ENCODE peak calls at places on chromosome 17, in nine cellular contexts. W is right lobe of liver; U is GM18507; E is nephron progenitor cell; F is tibial artery; J is retina; C is endothelial cell; Q is activated CD4-positive, alpha-beta T cell treated with anti-CD3 and anti-CD28 coated beads, Interleukin-2, amount 50 U/mL, for 1 hour; G is lower leg skin. L is an unnamed sample.

GRCh38 chr17:28722413-28723158 is 2.8 kb downstream of the RPL23A start:
- DNase-seq in F (no peak), C (no peak), G (no peak), J (no peak), U (no peak), Q (no peak), E (no peak), W (no peak), L (no peak)

GRCh38 chr17:44200478-44201155 is 933 bp upstream of the ATXN7L3 start:
- DNase-seq in F (no peak), W (peak; percentile 48), U (no peak), Q (no peak), E (no peak), C (no peak), G (no peak), J (peak; percentile 72), L (peak; percentile 65)

GRCh38 chr17:80430446-80431245 is 15.7 kb downstream of the ENDOV start:
- DNase-seq in U (no peak), C (no peak), G (no peak), W (peak; percentile 14), Q (no peak), E (no peak), F (peak; percentile 47), J (no peak), L (peak; percentile 62)

GRCh38 chr17:76384987-76385891 is 830 bp downstream of the SPHK1 start:
- DNase-seq in U (no peak), F (peak; percentile 79), Q (peak; percentile 33), E (peak; percentile 36), J (peak; percentile 73), G (no peak), W (peak; percentile 62), C (peak; percentile 36), L (peak; percentile 81)

GRCh38 chr17:45977976-45978626 is 20.9 kb upstream of the STH start:
- DNase-seq in F (no peak), Q (no peak), G (no peak), U (no peak), W (no peak), E (no peak), C (no peak), J (no peak), L (peak; percentile 25)

GRCh38 chr17:44826123-44826790 is 3.8 kb downstream of the GJC1 start:
- DNase-seq in G (no peak), J (no peak), F (no peak), C (no peak), E (no peak), W (no peak), U (no peak), Q (no peak), L (peak; percentile 16)

GRCh38 chr17:9363440-9364350 is 211.9 kb downstream of the STX8 start:
- DNase-seq in G (no peak), W (no peak), F (no peak), C (no peak), U (no peak), J (peak; percentile 15), E (no peak), Q (no peak), L (no peak)

GRCh38 chr17:81556175-81556691 is 4.1 kb upstream of the FAAP100 start:
- DNase-seq in W (no peak), G (no peak), E (no peak), Q (no peak), C (no peak), F (no peak), J (no peak), U (no peak), L (no peak)

GRCh38 chr17:72102366-72102765 is 18.5 kb upstream of the SOX9 start:
- DNase-seq in Q (no peak), G (no peak), F (no peak), U (no peak), J (no peak), C (no peak), E (no peak), W (no peak), L (no peak)

GRCh38 chr17:75262112-75262606 is 480 bp downstream of the MRPS7 start:
- DNase-seq in Q (no peak), U (no peak), F (no peak), J (no peak), W (no peak), E (no peak), C (no peak), G (no peak), L (no peak)

GRCh38 chr17:71987634-71988033 is 133.2 kb upstream of the SOX9 start:
- DNase-seq in E (no peak), G (peak; percentile 40), U (no peak), W (no peak), Q (no peak), J (no peak), F (no peak), C (no peak), L (no peak)

GRCh38 chr17:28227278-28228108 is 91.5 kb upstream of the TMEM97 start:
- DNase-seq in C (peak; percentile 79), F (peak; percentile 58), W (peak; percentile 71), U (no peak), J (peak; percentile 85), Q (peak; percentile 17), E (peak; percentile 91), G (no peak), L (no peak)

GRCh38 chr17:37828313-37829124 is 83.7 kb upstream of the HNF1B start:
- DNase-seq in E (no peak), U (no peak), F (no peak), Q (no peak), W (no peak), J (no peak), G (no peak), C (no peak), L (no peak)

GRCh38 chr17:52147872-52148271 is 10.6 kb downstream of the CA10 start:
- DNase-seq in E (no peak), J (no peak), U (no peak), C (no peak), G (no peak), Q (no peak), F (no peak), W (no peak), L (no peak)

GRCh38 chr17:17739388-17740066 is 58.3 kb downstream of the RAI1 start:
- DNase-seq in U (no peak), G (no peak), Q (no peak), F (no peak), W (no peak), J (peak; percentile 54), E (no peak), C (no peak), L (no peak)

GRCh38 chr17:45414997-45415881 is 17.4 kb downstream of the ARHGAP27 start:
- DNase-seq in J (no peak), F (no peak), C (no peak), W (no peak), Q (no peak), G (no peak), U (no peak), E (no peak), L (peak; percentile 38)

GRCh38 chr17:80080081-80080480 is 21.3 kb upstream of the GAA start:
- DNase-seq in W (no peak), Q (no peak), G (no peak), E (no peak), J (no peak), U (no peak), F (no peak), C (no peak), L (no peak)

GRCh38 chr17:68054296-68054900 is 18.9 kb downstream of the KPNA2 start:
- DNase-seq in E (no peak), C (no peak), W (no peak), F (no peak), J (no peak), Q (no peak), U (no peak), G (no peak), L (peak; percentile 59)

GRCh38 chr17:76973040-76973439 is 104.8 kb downstream of the MGAT5B start:
- DNase-seq in U (no peak), W (no peak), C (no peak), G (no peak), E (no peak), J (peak; percentile 69), F (no peak), Q (no peak), L (no peak)

GRCh38 chr17:77304051-77304745 is 163.4 kb downstream of the SEC14L1 start:
- DNase-seq in J (no peak), W (no peak), G (no peak), F (no peak), C (no peak), U (no peak), Q (no peak), E (no peak), L (no peak)

GRCh38 chr17:42849451-42850157 is 1.4 kb upstream of the AOC3 start:
- DNase-seq in C (no peak), Q (no peak), J (no peak), U (no peak), W (peak; percentile 51), G (no peak), E (no peak), F (peak; percentile 85), L (no peak)

GRCh38 chr17:50199651-50200446 is 1.6 kb downstream of the COL1A1 start:
- DNase-seq in J (peak; percentile 37), G (peak; percentile 93), E (peak; percentile 86), W (peak; percentile 90), C (peak; percentile 59), U (no peak), Q (peak; percentile 74), F (peak; percentile 99), L (peak; percentile 95)

GRCh38 chr17:50541402-50541915 is 5.5 kb upstream of the SPATA20 start:
- DNase-seq in J (no peak), Q (no peak), C (no peak), G (no peak), F (no peak), U (no peak), E (no peak), W (no peak), L (no peak)

GRCh38 chr17:38605852-38606645 is at the start of gene SRCIN1:
- DNase-seq in F (no peak), J (peak; percentile 85), G (no peak), Q (peak; percentile 38), C (peak; percentile 58), W (peak; percentile 69), E (peak; percentile 72), U (no peak), L (no peak)